ENCODE peak calls at places on chromosome 1, in five cellular contexts. J is KG1, L is amygdala, W is GM04503, X is DMS 273 treated with DMSO at 0.1 percent for 48 hours. V is an unnamed sample.

GRCh38 chr1:243748706-243749283 is 101.2 kb downstream of the AKT3 start:
- DNase-seq in J (peak), L (no peak), W (peak), X (peak), V (peak)

GRCh38 chr1:39657402-39657801 is 14.5 kb downstream of the NT5C1A start:
- DNase-seq in J (no peak), L (no peak), W (peak), X (peak), V (no peak)

GRCh38 chr1:77762072-77762476 is 2.4 kb upstream of the USP33 start:
- DNase-seq in J (no peak), L (no peak), W (no peak), X (no peak), V (no peak)

GRCh38 chr1:110089561-110090275 is 19.2 kb upstream of the ALX3 start:
- DNase-seq in J (no peak), L (no peak), W (no peak), X (no peak), V (no peak)

GRCh38 chr1:206050655-206051235 is 2.2 kb upstream of the RHEX start:
- DNase-seq in J (peak), L (no peak), W (no peak), X (no peak), V (no peak)

GRCh38 chr1:231407049-231407448 is 15.0 kb downstream of the EGLN1 start:
- DNase-seq in J (no peak), L (no peak), W (no peak), X (no peak), V (no peak)

GRCh38 chr1:207669469-207670111 is 24.7 kb downstream of the CR1L start:
- DNase-seq in J (no peak), L (no peak), W (no peak), X (no peak), V (no peak)

GRCh38 chr1:60156371-60156770 is 82.8 kb upstream of the C1orf87 start:
- DNase-seq in J (no peak), L (no peak), W (no peak), X (no peak), V (no peak)